ENCODE peak calls at places on chromosomes 3 and 15, in eight cellular contexts. One of them, this sample, is unnamed.

GRCh38 chr3:183226333-183226732 is 26.7 kb upstream of the B3GNT5 start:
- DNase-seq in Peyer's patch: no peak
- DNase-seq in DMS153: no peak
- DNase-seq in A172: no peak
- DNase-seq in astrocyte of the spinal cord: no peak
- DNase-seq in breast epithelium: no peak
- DNase-seq in fibroblast of mammary gland: no peak
- DNase-seq in fibroblast of pulmonary artery: no peak
- DNase-seq in this sample: no peak

GRCh38 chr3:194561306-194561974 is 71.8 kb downstream of the TMEM44 start:
- DNase-seq in Peyer's patch: no peak
- DNase-seq in A172: peak
- DNase-seq in fibroblast of pulmonary artery: peak
- DNase-seq in DMS153: no peak
- DNase-seq in fibroblast of mammary gland: peak
- DNase-seq in breast epithelium: no peak
- DNase-seq in astrocyte of the spinal cord: peak
- DNase-seq in this sample: no peak

GRCh38 chr15:52805351-52806283 is 15.5 kb upstream of the ONECUT1 start:
- DNase-seq in breast epithelium: no peak
- DNase-seq in fibroblast of mammary gland: no peak
- DNase-seq in DMS153: no peak
- DNase-seq in astrocyte of the spinal cord: no peak
- DNase-seq in Peyer's patch: no peak
- DNase-seq in A172: no peak
- DNase-seq in fibroblast of pulmonary artery: no peak
- DNase-seq in this sample: no peak

GRCh38 chr3:17160597-17160996 is 275.8 kb downstream of the PLCL2 start:
- DNase-seq in astrocyte of the spinal cord: no peak
- DNase-seq in A172: no peak
- DNase-seq in fibroblast of mammary gland: no peak
- DNase-seq in DMS153: no peak
- DNase-seq in breast epithelium: no peak
- DNase-seq in fibroblast of pulmonary artery: no peak
- DNase-seq in Peyer's patch: no peak
- DNase-seq in this sample: no peak

GRCh38 chr3:14440531-14441239 is 38.3 kb downstream of the SLC6A6 start:
- DNase-seq in DMS153: no peak
- DNase-seq in breast epithelium: no peak
- DNase-seq in astrocyte of the spinal cord: peak
- DNase-seq in A172: no peak
- DNase-seq in fibroblast of mammary gland: no peak
- DNase-seq in fibroblast of pulmonary artery: peak
- DNase-seq in Peyer's patch: no peak
- DNase-seq in this sample: no peak

GRCh38 chr3:38493019-38493418 is 3.1 kb upstream of the EXOG start:
- DNase-seq in Peyer's patch: no peak
- DNase-seq in breast epithelium: no peak
- DNase-seq in DMS153: no peak
- DNase-seq in fibroblast of pulmonary artery: peak
- DNase-seq in A172: no peak
- DNase-seq in astrocyte of the spinal cord: peak
- DNase-seq in fibroblast of mammary gland: peak
- DNase-seq in this sample: no peak

GRCh38 chr3:124221286-124221821 is 229.4 kb upstream of the ROPN1 start:
- DNase-seq in fibroblast of pulmonary artery: peak
- DNase-seq in Peyer's patch: no peak
- DNase-seq in astrocyte of the spinal cord: no peak
- DNase-seq in fibroblast of mammary gland: no peak
- DNase-seq in breast epithelium: no peak
- DNase-seq in A172: peak
- DNase-seq in DMS153: peak
- DNase-seq in this sample: peak

GRCh38 chr15:62209821-62210220 is 44.7 kb upstream of the C2CD4B start:
- DNase-seq in breast epithelium: no peak
- DNase-seq in fibroblast of pulmonary artery: no peak
- DNase-seq in Peyer's patch: no peak
- DNase-seq in astrocyte of the spinal cord: no peak
- DNase-seq in DMS153: no peak
- DNase-seq in A172: no peak
- DNase-seq in fibroblast of mammary gland: no peak
- DNase-seq in this sample: no peak

GRCh38 chr15:82933576-82933975 is 18.9 kb downstream of the HOMER2 start:
- DNase-seq in fibroblast of pulmonary artery: no peak
- DNase-seq in Peyer's patch: no peak
- DNase-seq in DMS153: no peak
- DNase-seq in fibroblast of mammary gland: no peak
- DNase-seq in astrocyte of the spinal cord: no peak
- DNase-seq in A172: no peak
- DNase-seq in breast epithelium: no peak
- DNase-seq in this sample: no peak

GRCh38 chr3:9976736-9977709 is 9.6 kb downstream of the EMC3 start:
- DNase-seq in DMS153: no peak
- DNase-seq in A172: peak
- DNase-seq in fibroblast of pulmonary artery: peak
- DNase-seq in Peyer's patch: no peak
- DNase-seq in fibroblast of mammary gland: peak
- DNase-seq in astrocyte of the spinal cord: peak
- DNase-seq in breast epithelium: peak
- DNase-seq in this sample: no peak

GRCh38 chr3:62587169-62587568 is 213.8 kb upstream of the FEZF2 start:
- DNase-seq in fibroblast of mammary gland: peak
- DNase-seq in astrocyte of the spinal cord: no peak
- DNase-seq in A172: peak
- DNase-seq in Peyer's patch: no peak
- DNase-seq in fibroblast of pulmonary artery: peak
- DNase-seq in breast epithelium: no peak
- DNase-seq in DMS153: no peak
- DNase-seq in this sample: no peak

GRCh38 chr3:11611271-11611893 is 32.3 kb downstream of the VGLL4 start:
- DNase-seq in fibroblast of pulmonary artery: no peak
- DNase-seq in DMS153: no peak
- DNase-seq in A172: no peak
- DNase-seq in breast epithelium: no peak
- DNase-seq in astrocyte of the spinal cord: peak
- DNase-seq in fibroblast of mammary gland: no peak
- DNase-seq in Peyer's patch: no peak
- DNase-seq in this sample: no peak

GRCh38 chr15:37893309-37893708 is 41.1 kb upstream of the TMCO5A start:
- DNase-seq in fibroblast of pulmonary artery: no peak
- DNase-seq in DMS153: no peak
- DNase-seq in A172: no peak
- DNase-seq in fibroblast of mammary gland: no peak
- DNase-seq in astrocyte of the spinal cord: no peak
- DNase-seq in breast epithelium: peak
- DNase-seq in Peyer's patch: no peak
- DNase-seq in this sample: no peak

GRCh38 chr3:49248828-49249227 is 28.2 kb downstream of the C3orf62 start:
- DNase-seq in DMS153: no peak
- DNase-seq in breast epithelium: no peak
- DNase-seq in Peyer's patch: no peak
- DNase-seq in astrocyte of the spinal cord: no peak
- DNase-seq in fibroblast of pulmonary artery: peak
- DNase-seq in fibroblast of mammary gland: peak
- DNase-seq in A172: peak
- DNase-seq in this sample: no peak

GRCh38 chr3:170780955-170781354 is 89.0 kb downstream of the RPL22L1 start:
- DNase-seq in DMS153: no peak
- DNase-seq in Peyer's patch: no peak
- DNase-seq in A172: no peak
- DNase-seq in astrocyte of the spinal cord: no peak
- DNase-seq in fibroblast of mammary gland: peak
- DNase-seq in breast epithelium: no peak
- DNase-seq in fibroblast of pulmonary artery: peak
- DNase-seq in this sample: no peak

GRCh38 chr3:55177749-55178148 is 249.9 kb upstream of the LRTM1 start:
- DNase-seq in breast epithelium: no peak
- DNase-seq in fibroblast of mammary gland: no peak
- DNase-seq in fibroblast of pulmonary artery: peak
- DNase-seq in Peyer's patch: no peak
- DNase-seq in astrocyte of the spinal cord: no peak
- DNase-seq in DMS153: no peak
- DNase-seq in A172: no peak
- DNase-seq in this sample: no peak

GRCh38 chr3:106534206-106534605 is 665.4 kb upstream of the CBLB start:
- DNase-seq in DMS153: no peak
- DNase-seq in fibroblast of pulmonary artery: peak
- DNase-seq in Peyer's patch: no peak
- DNase-seq in astrocyte of the spinal cord: peak
- DNase-seq in fibroblast of mammary gland: peak
- DNase-seq in breast epithelium: no peak
- DNase-seq in A172: peak
- DNase-seq in this sample: no peak

GRCh38 chr3:127165036-127165435 is 27.9 kb upstream of the PRR23E start:
- DNase-seq in fibroblast of mammary gland: no peak
- DNase-seq in astrocyte of the spinal cord: no peak
- DNase-seq in Peyer's patch: peak
- DNase-seq in A172: no peak
- DNase-seq in DMS153: no peak
- DNase-seq in fibroblast of pulmonary artery: no peak
- DNase-seq in breast epithelium: no peak
- DNase-seq in this sample: no peak

GRCh38 chr15:91308855-91309254 is 208.8 kb downstream of the SV2B start:
- DNase-seq in astrocyte of the spinal cord: no peak
- DNase-seq in fibroblast of pulmonary artery: no peak
- DNase-seq in Peyer's patch: no peak
- DNase-seq in A172: no peak
- DNase-seq in fibroblast of mammary gland: no peak
- DNase-seq in breast epithelium: no peak
- DNase-seq in DMS153: no peak
- DNase-seq in this sample: no peak

GRCh38 chr3:58084788-58085543 is 76.7 kb downstream of the FLNB start:
- DNase-seq in A172: no peak
- DNase-seq in fibroblast of pulmonary artery: no peak
- DNase-seq in breast epithelium: no peak
- DNase-seq in Peyer's patch: no peak
- DNase-seq in astrocyte of the spinal cord: no peak
- DNase-seq in fibroblast of mammary gland: no peak
- DNase-seq in DMS153: no peak
- DNase-seq in this sample: no peak

GRCh38 chr15:57595011-57595866 is 3.5 kb downstream of the MYZAP start:
- DNase-seq in fibroblast of mammary gland: no peak
- DNase-seq in A172: no peak
- DNase-seq in breast epithelium: no peak
- DNase-seq in astrocyte of the spinal cord: no peak
- DNase-seq in fibroblast of pulmonary artery: no peak
- DNase-seq in Peyer's patch: no peak
- DNase-seq in DMS153: peak
- DNase-seq in this sample: no peak

GRCh38 chr15:89128320-89129122 is 40.3 kb downstream of the ABHD2 start:
- DNase-seq in breast epithelium: no peak
- DNase-seq in A172: no peak
- DNase-seq in DMS153: no peak
- DNase-seq in fibroblast of pulmonary artery: no peak
- DNase-seq in Peyer's patch: no peak
- DNase-seq in fibroblast of mammary gland: no peak
- DNase-seq in astrocyte of the spinal cord: no peak
- DNase-seq in this sample: no peak

GRCh38 chr3:73874596-73874995 is 249.9 kb upstream of the PDZRN3 start:
- DNase-seq in DMS153: peak
- DNase-seq in fibroblast of mammary gland: no peak
- DNase-seq in breast epithelium: no peak
- DNase-seq in fibroblast of pulmonary artery: no peak
- DNase-seq in Peyer's patch: no peak
- DNase-seq in astrocyte of the spinal cord: no peak
- DNase-seq in A172: no peak
- DNase-seq in this sample: no peak

This sample was measured in NCI-H510A.